ENCODE peak calls at places on chromosomes 16 and 17, in seven cellular contexts. G, D, O, J, V, L and T are unnamed samples. For H3K4me1 and H3K9me3, the result is how much of the 10 kb centered on the place peaks cover.

GRCh38 chr17:82103588-82104451 is 5.8 kb upstream of the FASN start:
- DNase-seq in G (peak), D (peak), O (no peak), J (no peak), V (peak), L (peak), T (no peak)

GRCh38 chr17:14398766-14399165 is 97.9 kb downstream of the HS3ST3B1 start:
- DNase-seq in G (no peak), D (no peak), O (no peak), J (no peak), V (no peak), L (no peak), T (no peak)

GRCh38 chr17:44187131-44187899 is 543 bp downstream of the TMUB2 start:
- DNase-seq in G (no peak), D (no peak), O (no peak), J (no peak), V (no peak), L (no peak), T (no peak)

GRCh38 chr17:73667184-73667959 is 23.1 kb upstream of the SDK2 start:
- DNase-seq in G (no peak), D (no peak), O (no peak), J (no peak), V (no peak), L (no peak), T (no peak)

GRCh38 chr17:66716236-66717026 is 118.5 kb upstream of the CACNG5 start:
- DNase-seq in G (no peak), D (no peak), O (no peak), J (no peak), V (peak), L (no peak), T (peak)

GRCh38 chr16:49484454-49484853 is 110.8 kb downstream of the C16orf78 start:
- DNase-seq in G (peak), D (peak), O (no peak), J (peak), V (peak), L (peak), T (peak)

GRCh38 chr17:64216385-64217248 is 46.4 kb downstream of the TEX2 start:
- DNase-seq in G (peak), D (no peak), O (no peak), J (peak), V (peak), L (no peak), T (peak)

GRCh38 chr17:40598021-40598927 is 33.0 kb upstream of the CCR7 start:
- DNase-seq in G (no peak), D (no peak), O (no peak), J (no peak), V (no peak), L (no peak), T (no peak)

GRCh38 chr17:55641559-55642160 is 81.0 kb downstream of the TMEM100 start:
- DNase-seq in G (peak), D (peak), O (no peak), J (peak), V (peak), L (peak), T (peak)

GRCh38 chr16:55528974-55529373 is 20.1 kb downstream of the LPCAT2 start:
- DNase-seq in G (no peak), D (no peak), O (no peak), J (no peak), V (no peak), L (no peak), T (no peak)

GRCh38 chr16:83532634-83533033 is 275.1 kb upstream of the HSBP1 start:
- DNase-seq in G (no peak), D (no peak), O (no peak), J (no peak), V (no peak), L (no peak), T (no peak)

GRCh38 chr16:27526169-27526568 is 23.5 kb downstream of the GTF3C1 start:
- DNase-seq in G (no peak), D (peak), O (no peak), J (peak), V (no peak), L (no peak), T (peak)

GRCh38 chr17:47224971-47225370 is 15.8 kb downstream of the MYL4 start:
- DNase-seq in G (no peak), D (no peak), O (no peak), J (no peak), V (no peak), L (no peak), T (no peak)

GRCh38 chr17:31654936-31655335 is 204.1 kb downstream of the COPRS start:
- DNase-seq in G (no peak), D (no peak), O (no peak), J (no peak), V (no peak), L (no peak), T (no peak)

GRCh38 chr16:31246296-31246695 is 13.5 kb upstream of the ITGAM start:
- DNase-seq in G (no peak), D (no peak), O (no peak), J (no peak), V (no peak), L (no peak), T (no peak)

GRCh38 chr17:67253379-67253778 is 8.4 kb upstream of the HELZ start:
- DNase-seq in G (no peak), D (no peak), O (no peak), J (no peak), V (no peak), L (no peak), T (no peak)

GRCh38 chr17:48633266-48633816 is 7.2 kb upstream of the HOXB9 start:
- DNase-seq in G (no peak), D (no peak), O (no peak), J (no peak), V (no peak), L (no peak), T (no peak)

GRCh38 chr17:35087731-35088646 is 24.5 kb upstream of the RFFL start:
- DNase-seq in G (peak), D (peak), O (no peak), J (peak), V (no peak), L (peak), T (peak)

GRCh38 chr17:281365-281999 is 71.1 kb downstream of the RPH3AL start:
- DNase-seq in G (no peak), D (no peak), O (no peak), J (no peak), V (no peak), L (no peak), T (no peak)

GRCh38 chr16:84511180-84511800 is 6.8 kb upstream of the MEAK7 start:
- DNase-seq in G (peak), D (peak), O (peak), J (peak), V (peak), L (peak), T (peak)

GRCh38 chr16:24972608-24973220 is 42.5 kb downstream of the ARHGAP17 start:
- DNase-seq in G (no peak), D (no peak), O (no peak), J (no peak), V (no peak), L (no peak), T (no peak)

GRCh38 chr17:82267575-82268379 is 5.7 kb downstream of the CSNK1D start:
- DNase-seq in G (peak), D (no peak), O (no peak), J (peak), V (no peak), L (peak), T (peak)

GRCh38 chr16:29107299-29107698 is 122.4 kb downstream of the LAT start:
- DNase-seq in G (peak), D (no peak), O (no peak), J (no peak), V (peak), L (no peak), T (no peak)

GRCh38 chr16:87585452-87586200 is 16.7 kb upstream of the JPH3 start:
- DNase-seq in G (no peak), D (no peak), O (no peak), J (no peak), V (no peak), L (no peak), T (no peak)

GRCh38 chr17:59002126-59002525 is 104.6 kb downstream of the TRIM37 start:
- DNase-seq in G (no peak), D (no peak), O (no peak), J (no peak), V (no peak), L (no peak), T (no peak)

GRCh38 chr17:55717898-55718735 is 4.5 kb downstream of the TMEM100 start:
- DNase-seq in G (peak), D (peak), O (peak), J (peak), V (peak), L (peak), T (peak)

GRCh38 chr17:44914148-44914547 is 1.2 kb downstream of the GFAP start:
- DNase-seq in G (no peak), D (no peak), O (no peak), J (no peak), V (no peak), L (no peak), T (no peak)

GRCh38 chr17:4980644-4981216 is 6.7 kb downstream of the CAMTA2 start:
- DNase-seq in G (no peak), D (peak), O (no peak), J (no peak), V (peak), L (no peak), T (peak)
- H3K27ac ChIP-seq in G (no peak), D (no peak), O (no peak), J (no peak), V (no peak), L (no peak), T (no peak)

DNA sequence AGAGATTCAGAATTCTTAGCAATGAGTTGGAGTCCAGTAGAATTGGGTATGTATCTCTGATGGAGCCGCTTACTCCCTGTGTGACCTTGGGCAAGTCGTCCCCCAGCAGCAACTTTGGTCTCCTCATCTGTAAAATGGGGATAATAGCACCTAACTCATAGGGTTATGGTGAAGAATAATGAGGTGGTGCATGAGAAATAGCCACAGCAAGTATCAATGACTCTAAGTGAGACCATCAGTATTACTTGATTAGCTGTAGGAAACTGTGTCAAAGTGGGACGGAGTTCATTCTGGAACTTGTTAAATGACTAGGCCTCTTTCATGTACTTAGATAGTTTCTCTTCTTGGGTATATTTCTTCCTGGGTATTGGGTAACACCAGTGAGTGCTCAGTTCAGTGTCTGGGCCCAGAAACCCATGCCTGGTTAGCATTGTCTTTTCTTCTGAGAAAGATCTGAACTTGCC is 6.4 kb downstream of the PRKCB start:
- DNase-seq in G (no peak), D (no peak), O (no peak), J (no peak), V (no peak), L (no peak), T (no peak)
- H3K4me1 ChIP-seq in G (under half), D (under half), O (under half), J (under half), V (under half), L (under half), T (under half)

GRCh38 chr16:35788381-35788780 is 2329.0 kb downstream of the TP53TG3F start:
- DNase-seq in G (no peak), D (no peak), O (no peak), J (no peak), V (no peak), L (no peak), T (no peak)
- H3K9me3 ChIP-seq in G (under half), D (under half), O (under half), J (under half), V (under half), L (under half), T (under half)

DNA sequence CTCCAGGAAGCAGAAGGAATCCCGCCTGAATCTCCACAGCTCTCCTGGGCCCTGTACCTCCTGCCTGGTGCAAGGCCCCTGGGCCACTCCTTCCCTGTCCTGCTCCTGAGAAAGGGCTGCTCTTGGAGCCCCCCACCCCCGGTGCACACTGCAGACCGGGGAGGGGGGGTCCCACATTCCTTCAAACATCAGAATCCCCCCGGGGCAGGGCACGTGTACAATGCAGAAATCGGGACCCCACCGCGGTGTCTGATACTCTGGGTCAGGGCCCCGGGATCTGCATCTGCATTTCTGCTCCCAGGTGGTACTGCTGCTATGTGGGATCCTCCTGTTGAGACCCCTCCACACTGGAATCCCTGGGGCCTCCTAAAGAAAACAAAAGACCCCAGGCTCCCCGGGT is 99.5 kb upstream of the GSE1 start:
- DNase-seq in G (no peak), D (no peak), O (no peak), J (no peak), V (peak), L (no peak), T (no peak)
- H3K27ac ChIP-seq in G (no peak), D (peak), O (no peak), J (no peak), V (no peak), L (peak), T (peak)

DNA sequence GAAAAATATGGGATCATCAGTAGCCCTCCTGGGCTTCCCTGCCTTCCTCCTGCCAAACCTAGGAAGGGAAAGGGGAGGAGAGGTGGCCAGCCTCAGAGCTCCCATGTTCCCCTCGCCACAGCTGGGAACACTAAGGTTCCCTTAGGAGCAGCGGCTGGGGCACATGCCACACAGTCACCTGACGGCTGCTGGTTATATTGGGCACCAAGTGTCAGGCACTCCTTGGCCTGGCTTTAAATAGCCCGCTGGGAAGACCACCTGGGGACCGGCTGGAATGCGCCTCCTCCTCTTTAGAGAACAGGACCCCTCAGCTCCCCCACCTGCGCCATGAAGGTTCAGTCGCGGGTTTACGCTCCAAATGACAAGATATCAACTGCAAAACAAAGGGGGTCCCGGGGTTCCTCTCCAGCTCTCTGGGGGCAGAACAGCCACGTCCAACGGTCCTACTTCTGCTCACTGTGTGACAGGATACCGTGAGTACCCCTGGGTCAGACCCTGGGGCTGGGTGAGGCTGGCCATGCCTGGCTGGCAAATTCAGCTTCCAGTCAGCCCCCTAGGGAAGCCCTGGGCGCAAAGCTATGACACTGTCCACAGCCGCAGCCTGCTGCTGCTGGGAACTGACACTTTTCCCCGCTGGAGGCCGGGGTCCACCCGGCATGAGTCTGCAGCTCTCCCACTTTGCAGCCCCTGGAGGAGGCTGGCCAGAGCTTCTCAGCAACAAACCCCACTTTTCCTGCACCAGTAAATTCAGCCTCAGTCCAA is 3.3 kb downstream of the SMIM5 start:
- DNase-seq in G (no peak), D (no peak), O (no peak), J (peak), V (peak), L (no peak), T (no peak)
- H3K4me1 ChIP-seq in G (under half), D (under half), O (under half), J (half or more), V (under half), L (under half), T (under half)